ENCODE peak calls at places on chromosomes 16 and 17, in ten cellular contexts. Z, A, I, R, X, K, Y, U, C and T are unnamed samples.

GRCh38 chr16:50599494-50599893 is 51.3 kb downstream of the NKD1 start:
- DNase-seq in Z (no peak), A (peak), I (no peak), R (no peak), X (no peak), K (no peak), Y (no peak), U (no peak), C (no peak), T (no peak)

GRCh38 chr17:59002126-59002525 is 104.6 kb downstream of the TRIM37 start:
- DNase-seq in Z (no peak), A (no peak), I (no peak), R (no peak), X (no peak), K (no peak), Y (no peak), U (no peak), C (no peak), T (peak)

GRCh38 chr16:4683255-4684029 is 9.9 kb upstream of the NUDT16L1 start:
- DNase-seq in Z (no peak), A (no peak), I (no peak), R (no peak), X (no peak), K (no peak), Y (no peak), U (no peak), C (no peak), T (no peak)

GRCh38 chr16:1839554-1839953 is 12.5 kb downstream of the FAHD1 start:
- DNase-seq in Z (peak), A (peak), I (no peak), R (no peak), X (no peak), K (no peak), Y (peak), U (peak), C (no peak), T (no peak)

GRCh38 chr17:9811537-9811936 is 10.3 kb downstream of the GSG1L2 start:
- DNase-seq in Z (no peak), A (no peak), I (no peak), R (no peak), X (no peak), K (no peak), Y (no peak), U (no peak), C (no peak), T (no peak)

GRCh38 chr17:78426293-78426879 is 47.9 kb downstream of the PGS1 start:
- DNase-seq in Z (no peak), A (no peak), I (no peak), R (no peak), X (no peak), K (no peak), Y (no peak), U (no peak), C (no peak), T (no peak)

GRCh38 chr17:27207073-27207511 is 86.8 kb upstream of the WSB1 start:
- DNase-seq in Z (peak), A (peak), I (no peak), R (no peak), X (no peak), K (no peak), Y (peak), U (peak), C (no peak), T (peak)

GRCh38 chr17:7119314-7119713 is 4.7 kb upstream of the ASGR2 start:
- DNase-seq in Z (no peak), A (no peak), I (no peak), R (no peak), X (no peak), K (no peak), Y (no peak), U (no peak), C (no peak), T (no peak)

GRCh38 chr17:10527419-10527818 is 9.1 kb upstream of the MYH1 start:
- DNase-seq in Z (no peak), A (no peak), I (no peak), R (no peak), X (no peak), K (no peak), Y (no peak), U (no peak), C (no peak), T (no peak)

GRCh38 chr17:72136692-72137550 is 16.1 kb downstream of the SOX9 start:
- DNase-seq in Z (peak), A (peak), I (no peak), R (no peak), X (no peak), K (no peak), Y (peak), U (peak), C (no peak), T (peak)

GRCh38 chr17:70185280-70185679 is 15.9 kb downstream of the KCNJ2 start:
- DNase-seq in Z (no peak), A (no peak), I (no peak), R (no peak), X (no peak), K (no peak), Y (no peak), U (no peak), C (no peak), T (no peak)

GRCh38 chr17:68260051-68260762 is 12.4 kb downstream of the AMZ2 start:
- DNase-seq in Z (no peak), A (no peak), I (no peak), R (no peak), X (no peak), K (no peak), Y (peak), U (no peak), C (no peak), T (peak)

GRCh38 chr16:68116256-68116853 is 31.2 kb downstream of the NFATC3 start:
- DNase-seq in Z (peak), A (peak), I (no peak), R (no peak), X (peak), K (no peak), Y (peak), U (peak), C (no peak), T (peak)

GRCh38 chr17:59341922-59342321 is 10.5 kb downstream of the YPEL2 start:
- DNase-seq in Z (no peak), A (no peak), I (no peak), R (no peak), X (no peak), K (no peak), Y (no peak), U (no peak), C (no peak), T (no peak)

GRCh38 chr17:9436629-9437028 is 139.0 kb downstream of the STX8 start:
- DNase-seq in Z (no peak), A (no peak), I (no peak), R (no peak), X (no peak), K (no peak), Y (no peak), U (peak), C (no peak), T (peak)

GRCh38 chr16:73196670-73197069 is 148.7 kb upstream of the ZFHX3 start:
- DNase-seq in Z (peak), A (peak), I (no peak), R (peak), X (peak), K (peak), Y (peak), U (peak), C (no peak), T (peak)

GRCh38 chr16:70696952-70697600 is 11.2 kb upstream of the MTSS2 start:
- DNase-seq in Z (peak), A (no peak), I (no peak), R (peak), X (no peak), K (no peak), Y (no peak), U (peak), C (no peak), T (no peak)

GRCh38 chr16:11583889-11584565 is 2.7 kb downstream of the LITAF start:
- DNase-seq in Z (no peak), A (peak), I (no peak), R (no peak), X (no peak), K (no peak), Y (no peak), U (no peak), C (no peak), T (no peak)

GRCh38 chr16:85072947-85073346 is 39.3 kb downstream of the CIBAR2 start:
- DNase-seq in Z (no peak), A (peak), I (no peak), R (no peak), X (no peak), K (no peak), Y (peak), U (no peak), C (no peak), T (no peak)

GRCh38 chr16:50602531-50603205 is 54.5 kb downstream of the NKD1 start:
- DNase-seq in Z (no peak), A (peak), I (no peak), R (peak), X (no peak), K (no peak), Y (no peak), U (no peak), C (no peak), T (no peak)

GRCh38 chr16:70267516-70267915 is 15.8 kb upstream of the EXOSC6 start:
- DNase-seq in Z (peak), A (peak), I (no peak), R (no peak), X (peak), K (peak), Y (peak), U (peak), C (no peak), T (peak)

GRCh38 chr16:84616515-84616914 is 1.4 kb downstream of the COTL1 start:
- DNase-seq in Z (peak), A (no peak), I (no peak), R (no peak), X (no peak), K (no peak), Y (no peak), U (peak), C (no peak), T (peak)

GRCh38 chr17:4557626-4558310 is 2.6 kb upstream of the MYBBP1A start:
- DNase-seq in Z (no peak), A (no peak), I (no peak), R (no peak), X (no peak), K (no peak), Y (no peak), U (no peak), C (no peak), T (no peak)

GRCh38 chr16:66569827-66570405 is 3.7 kb downstream of the CMTM1 start:
- DNase-seq in Z (peak), A (peak), I (no peak), R (no peak), X (no peak), K (no peak), Y (peak), U (peak), C (no peak), T (peak)

GRCh38 chr16:14455577-14455976 is 174.5 kb downstream of the PARN start:
- DNase-seq in Z (peak), A (no peak), I (no peak), R (no peak), X (no peak), K (no peak), Y (peak), U (no peak), C (no peak), T (no peak)